ENCODE peak calls at places on chromosomes 11 and 22, in ten cellular contexts. B is cardiac fibroblast; T is stimulated activated naive CD4-positive, alpha-beta T cell treated with Interleukin-2 at 50 U/mL for 16 hours; W is endothelial cell; J is omental fat pad; C is HT1080; F is stimulated activated CD8-positive, alpha-beta memory T cell treated with anti-CD3 and anti-CD28 coated beads, Interleukin-15, amount 100 ng/mL, for 48 hours; Q is pancreas; M is fibroblast of the aortic adventitia; D is glomerular endothelial cell. O is an unnamed sample.
A peak's percentile ranks its signal among the peaks of the same experiment; 100 is the strongest.

GRCh38 chr22:30121988-30122387 is 41.7 kb downstream of the HORMAD2 start:
- DNase-seq in B (no peak), T (no peak), W (no peak), J (no peak), C (no peak), F (no peak), Q (no peak), M (no peak), D (no peak), O (no peak)

GRCh38 chr11:74710291-74710938 is 20.8 kb downstream of the CHRDL2 start:
- DNase-seq in B (peak; percentile 41), T (no peak), W (no peak), J (no peak), C (no peak), F (no peak), Q (no peak), M (peak; percentile 88), D (no peak), O (no peak)

GRCh38 chr11:61023086-61024035 is 51.9 kb downstream of the CD6 start:
- DNase-seq in B (no peak), T (peak; percentile 76), W (no peak), J (no peak), C (no peak), F (peak; percentile 62), Q (no peak), M (no peak), D (no peak), O (peak; percentile 50)

GRCh38 chr11:116993599-116993998 is 104.6 kb downstream of the SIK3 start:
- DNase-seq in B (peak; percentile 25), T (no peak), W (peak; percentile 23), J (no peak), C (no peak), F (no peak), Q (no peak), M (no peak), D (no peak), O (no peak)

GRCh38 chr11:10930224-10930960 is 72.5 kb upstream of the ZBED5 start:
- DNase-seq in B (peak; percentile 37), T (no peak), W (no peak), J (no peak), C (no peak), F (no peak), Q (no peak), M (peak; percentile 43), D (no peak), O (no peak)

GRCh38 chr11:63997801-63998332 is 11.6 kb downstream of the OTUB1 start:
- DNase-seq in B (no peak), T (no peak), W (no peak), J (no peak), C (no peak), F (no peak), Q (no peak), M (no peak), D (no peak), O (no peak)

GRCh38 chr11:43557553-43558031 is 122.9 kb upstream of the HSD17B12 start:
- DNase-seq in B (no peak), T (no peak), W (no peak), J (no peak), C (no peak), F (no peak), Q (no peak), M (peak; percentile 22), D (no peak), O (no peak)

GRCh38 chr22:46945481-46945880 is 183.0 kb downstream of the TBC1D22A start:
- DNase-seq in B (no peak), T (no peak), W (no peak), J (no peak), C (no peak), F (no peak), Q (no peak), M (no peak), D (no peak), O (no peak)

GRCh38 chr11:112175596-112175947 is 260 bp downstream of the BCO2 start:
- DNase-seq in B (no peak), T (no peak), W (no peak), J (no peak), C (no peak), F (no peak), Q (no peak), M (no peak), D (no peak), O (no peak)

GRCh38 chr22:43090130-43090789 is 1.1 kb upstream of the TTLL1 start:
- DNase-seq in B (peak; percentile 89), T (peak; percentile 37), W (peak; percentile 18), J (no peak), C (peak; percentile 92), F (peak; percentile 39), Q (no peak), M (peak; percentile 87), D (peak; percentile 61), O (peak; percentile 86)

GRCh38 chr11:106786251-106786650 is 232.0 kb downstream of the GUCY1A2 start:
- DNase-seq in B (peak; percentile 26), T (no peak), W (no peak), J (no peak), C (no peak), F (no peak), Q (no peak), M (peak; percentile 23), D (no peak), O (no peak)

GRCh38 chr11:57751676-57752253 is at the start of gene BTBD18:
- DNase-seq in B (peak; percentile 74), T (no peak), W (peak; percentile 38), J (no peak), C (peak; percentile 41), F (no peak), Q (no peak), M (peak; percentile 71), D (no peak), O (no peak)

GRCh38 chr11:64180871-64181270 is 5.1 kb upstream of the STIP1 start:
- DNase-seq in B (no peak), T (no peak), W (no peak), J (no peak), C (no peak), F (no peak), Q (no peak), M (no peak), D (no peak), O (no peak)

GRCh38 chr11:125957623-125958330 is 11.9 kb downstream of the VSIG10L2 start:
- DNase-seq in B (no peak), T (no peak), W (no peak), J (no peak), C (no peak), F (no peak), Q (no peak), M (peak; percentile 59), D (no peak), O (peak; percentile 77)

GRCh38 chr11:78256962-78257361 is 68.2 kb downstream of the USP35 start:
- DNase-seq in B (peak; percentile 91), T (no peak), W (peak; percentile 6), J (peak; percentile 61), C (peak; percentile 66), F (no peak), Q (peak; percentile 81), M (peak; percentile 99), D (no peak), O (peak; percentile 96)

GRCh38 chr11:46633291-46634217 is 16.2 kb downstream of the ATG13 start:
- DNase-seq in B (no peak), T (no peak), W (no peak), J (no peak), C (no peak), F (no peak), Q (no peak), M (no peak), D (no peak), O (peak; percentile 34)

GRCh38 chr11:5521540-5521939 is 5.0 kb upstream of the UBQLNL start:
- DNase-seq in B (peak; percentile 53), T (no peak), W (no peak), J (no peak), C (peak; percentile 48), F (no peak), Q (no peak), M (no peak), D (no peak), O (no peak)

GRCh38 chr22:24500251-24500820 is 5.2 kb downstream of the UPB1 start:
- DNase-seq in B (no peak), T (no peak), W (no peak), J (no peak), C (no peak), F (no peak), Q (no peak), M (no peak), D (no peak), O (no peak)

GRCh38 chr11:65871811-65872548 is 620 bp downstream of the EFEMP2 start:
- DNase-seq in B (peak; percentile 51), T (no peak), W (peak; percentile 56), J (no peak), C (no peak), F (no peak), Q (peak; percentile 78), M (no peak), D (no peak), O (peak; percentile 77)

GRCh38 chr11:101848262-101848661 is 66.5 kb upstream of the CEP126 start:
- DNase-seq in B (peak; percentile 65), T (no peak), W (no peak), J (no peak), C (no peak), F (no peak), Q (no peak), M (peak; percentile 50), D (no peak), O (no peak)

GRCh38 chr11:27183672-27184457 is 143.2 kb downstream of the BBOX1 start:
- DNase-seq in B (peak; percentile 83), T (no peak), W (peak; percentile 58), J (no peak), C (peak; percentile 50), F (no peak), Q (no peak), M (peak; percentile 87), D (peak; percentile 60), O (no peak)

GRCh38 chr22:38441620-38442287 is 13.2 kb downstream of the KCNJ4 start:
- DNase-seq in B (no peak), T (no peak), W (no peak), J (no peak), C (no peak), F (no peak), Q (peak; percentile 48), M (no peak), D (no peak), O (no peak)

GRCh38 chr11:59199546-59200420 is 12.9 kb downstream of the MPEG1 start:
- DNase-seq in B (no peak), T (peak; percentile 11), W (no peak), J (no peak), C (no peak), F (no peak), Q (no peak), M (no peak), D (no peak), O (no peak)

GRCh38 chr22:17974087-17974486 is 50.3 kb downstream of the MICAL3 start:
- DNase-seq in B (no peak), T (no peak), W (no peak), J (no peak), C (no peak), F (no peak), Q (no peak), M (no peak), D (no peak), O (no peak)

GRCh38 chr11:77112641-77113381 is 10.2 kb downstream of the OMP start:
- DNase-seq in B (no peak), T (no peak), W (no peak), J (no peak), C (no peak), F (no peak), Q (peak; percentile 56), M (no peak), D (no peak), O (no peak)